ENCODE peak calls at places on chromosomes 12 and 14, in six cellular contexts. One of them, this sample, is unnamed.

GRCh38 chr12:57118711-57119271 is 7.6 kb upstream of the STAT6 start:
- DNase-seq in K562: no peak
- DNase-seq in GM12878: no peak
- DNase-seq in H1: no peak
- DNase-seq in HepG2: no peak
- DNase-seq in SK-N-SH: no peak
- DNase-seq in this sample: peak

GRCh38 chr12:11758087-11758837 is 108.8 kb downstream of the ETV6 start:
- DNase-seq in K562: no peak
- DNase-seq in H1: no peak
- DNase-seq in HepG2: no peak
- DNase-seq in GM12878: no peak
- DNase-seq in SK-N-SH: no peak
- DNase-seq in this sample: no peak

GRCh38 chr12:8781326-8781725 is 41.1 kb upstream of the A2ML1 start:
- DNase-seq in HepG2: no peak
- DNase-seq in SK-N-SH: peak
- DNase-seq in H1: no peak
- DNase-seq in GM12878: no peak
- DNase-seq in K562: peak
- DNase-seq in this sample: no peak

GRCh38 chr12:19482551-19483109 is 43.3 kb downstream of the AEBP2 start:
- DNase-seq in GM12878: peak
- DNase-seq in H1: no peak
- DNase-seq in K562: peak
- DNase-seq in HepG2: no peak
- DNase-seq in SK-N-SH: peak
- DNase-seq in this sample: no peak

GRCh38 chr14:59852350-59852749 is 18.2 kb downstream of the RTN1 start:
- DNase-seq in H1: no peak
- DNase-seq in K562: no peak
- DNase-seq in HepG2: no peak
- DNase-seq in GM12878: no peak
- DNase-seq in SK-N-SH: no peak
- DNase-seq in this sample: no peak

GRCh38 chr14:62206456-62206855 is 444.2 kb downstream of the SNAPC1 start:
- DNase-seq in GM12878: no peak
- DNase-seq in SK-N-SH: no peak
- DNase-seq in H1: no peak
- DNase-seq in K562: no peak
- DNase-seq in HepG2: no peak
- DNase-seq in this sample: no peak

GRCh38 chr14:104423224-104423681 is 156.3 kb upstream of the C14orf180 start:
- DNase-seq in HepG2: no peak
- DNase-seq in GM12878: no peak
- DNase-seq in SK-N-SH: peak
- DNase-seq in H1: no peak
- DNase-seq in K562: no peak
- DNase-seq in this sample: no peak

GRCh38 chr14:69673578-69674305 is 62.3 kb downstream of the SUSD6 start:
- DNase-seq in GM12878: no peak
- DNase-seq in SK-N-SH: no peak
- DNase-seq in K562: no peak
- DNase-seq in H1: no peak
- DNase-seq in HepG2: no peak
- DNase-seq in this sample: no peak

GRCh38 chr14:69685217-69685616 is 73.8 kb downstream of the SUSD6 start:
- DNase-seq in HepG2: no peak
- DNase-seq in H1: no peak
- DNase-seq in SK-N-SH: no peak
- DNase-seq in GM12878: no peak
- DNase-seq in K562: peak
- DNase-seq in this sample: no peak

GRCh38 chr12:27970391-27970980 is 2.0 kb downstream of the PTHLH start:
- DNase-seq in H1: no peak
- DNase-seq in SK-N-SH: peak
- DNase-seq in K562: no peak
- DNase-seq in GM12878: no peak
- DNase-seq in HepG2: no peak
- DNase-seq in this sample: no peak

GRCh38 chr12:119556830-119557229 is 36.7 kb upstream of the TMEM233 start:
- DNase-seq in SK-N-SH: no peak
- DNase-seq in GM12878: no peak
- DNase-seq in H1: no peak
- DNase-seq in HepG2: no peak
- DNase-seq in K562: no peak
- DNase-seq in this sample: no peak

GRCh38 chr12:92676710-92677109 is 26.1 kb upstream of the PLEKHG7 start:
- DNase-seq in GM12878: no peak
- DNase-seq in HepG2: no peak
- DNase-seq in H1: no peak
- DNase-seq in SK-N-SH: no peak
- DNase-seq in K562: no peak
- DNase-seq in this sample: no peak

GRCh38 chr14:63853831-63854293 is 1.1 kb downstream of the SYNE2 start:
- DNase-seq in H1: no peak
- DNase-seq in GM12878: no peak
- DNase-seq in HepG2: peak
- DNase-seq in K562: no peak
- DNase-seq in SK-N-SH: peak
- DNase-seq in this sample: no peak

GRCh38 chr12:6520186-6520585 is 14.1 kb upstream of the GAPDH start:
- DNase-seq in GM12878: no peak
- DNase-seq in SK-N-SH: no peak
- DNase-seq in HepG2: no peak
- DNase-seq in K562: no peak
- DNase-seq in H1: no peak
- DNase-seq in this sample: no peak

GRCh38 chr12:8905546-8905945 is 8.8 kb upstream of the PHC1 start:
- DNase-seq in SK-N-SH: no peak
- DNase-seq in GM12878: no peak
- DNase-seq in HepG2: no peak
- DNase-seq in H1: no peak
- DNase-seq in K562: no peak
- DNase-seq in this sample: no peak

GRCh38 chr12:6630696-6631095 is 5.1 kb downstream of the LPAR5 start:
- DNase-seq in SK-N-SH: peak
- DNase-seq in K562: no peak
- DNase-seq in HepG2: no peak
- DNase-seq in H1: no peak
- DNase-seq in GM12878: no peak
- DNase-seq in this sample: no peak

GRCh38 chr12:75444444-75445136 is 36.0 kb upstream of the GLIPR1 start:
- DNase-seq in H1: no peak
- DNase-seq in SK-N-SH: no peak
- DNase-seq in GM12878: no peak
- DNase-seq in HepG2: peak
- DNase-seq in K562: no peak
- DNase-seq in this sample: no peak

GRCh38 chr14:80567905-80568512 is 356.7 kb upstream of the DIO2 start:
- DNase-seq in H1: no peak
- DNase-seq in SK-N-SH: no peak
- DNase-seq in HepG2: no peak
- DNase-seq in GM12878: no peak
- DNase-seq in K562: no peak
- DNase-seq in this sample: no peak

GRCh38 chr12:24768415-24768814 is 180.5 kb downstream of the BCAT1 start:
- DNase-seq in K562: no peak
- DNase-seq in SK-N-SH: no peak
- DNase-seq in HepG2: no peak
- DNase-seq in GM12878: no peak
- DNase-seq in H1: no peak
- DNase-seq in this sample: no peak

GRCh38 chr14:105220699-105221597 is 27.4 kb upstream of the BTBD6 start:
- DNase-seq in K562: no peak
- DNase-seq in GM12878: no peak
- DNase-seq in HepG2: no peak
- DNase-seq in H1: no peak
- DNase-seq in SK-N-SH: peak
- DNase-seq in this sample: no peak

GRCh38 chr14:35122696-35123387 is 490 bp downstream of the PRORP start:
- DNase-seq in H1: no peak
- DNase-seq in HepG2: peak
- DNase-seq in K562: peak
- DNase-seq in SK-N-SH: peak
- DNase-seq in GM12878: no peak
- DNase-seq in this sample: peak

GRCh38 chr12:75908961-75909699 is 122.4 kb downstream of the PHLDA1 start:
- DNase-seq in SK-N-SH: peak
- DNase-seq in HepG2: peak
- DNase-seq in GM12878: no peak
- DNase-seq in K562: no peak
- DNase-seq in H1: no peak
- DNase-seq in this sample: no peak

GRCh38 chr14:71322660-71323250 is 415.5 kb downstream of the PCNX1 start:
- DNase-seq in SK-N-SH: peak
- DNase-seq in K562: peak
- DNase-seq in GM12878: peak
- DNase-seq in HepG2: no peak
- DNase-seq in H1: no peak
- DNase-seq in this sample: peak

GRCh38 chr14:73696466-73697390 is 17.5 kb downstream of the PNMA1 start:
- DNase-seq in GM12878: peak
- DNase-seq in HepG2: peak
- DNase-seq in H1: no peak
- DNase-seq in K562: peak
- DNase-seq in SK-N-SH: no peak
- DNase-seq in this sample: no peak

GRCh38 chr14:85529803-85530574 is at the start of gene FLRT2:
- DNase-seq in K562: no peak
- DNase-seq in GM12878: no peak
- DNase-seq in SK-N-SH: no peak
- DNase-seq in HepG2: no peak
- DNase-seq in H1: no peak
- DNase-seq in this sample: no peak
- TF ChIP-seq POLR2AphosphoS5 in K562: no peak
- TF ChIP-seq POLR2AphosphoS5 in GM12878: no peak
- TF ChIP-seq POLR2AphosphoS5 in SK-N-SH: no peak
- TF ChIP-seq POLR2AphosphoS5 in HepG2: no peak
- TF ChIP-seq POLR2AphosphoS5 in H1: no peak
- TF ChIP-seq POLR2AphosphoS5 in this sample: no peak

DNA sequence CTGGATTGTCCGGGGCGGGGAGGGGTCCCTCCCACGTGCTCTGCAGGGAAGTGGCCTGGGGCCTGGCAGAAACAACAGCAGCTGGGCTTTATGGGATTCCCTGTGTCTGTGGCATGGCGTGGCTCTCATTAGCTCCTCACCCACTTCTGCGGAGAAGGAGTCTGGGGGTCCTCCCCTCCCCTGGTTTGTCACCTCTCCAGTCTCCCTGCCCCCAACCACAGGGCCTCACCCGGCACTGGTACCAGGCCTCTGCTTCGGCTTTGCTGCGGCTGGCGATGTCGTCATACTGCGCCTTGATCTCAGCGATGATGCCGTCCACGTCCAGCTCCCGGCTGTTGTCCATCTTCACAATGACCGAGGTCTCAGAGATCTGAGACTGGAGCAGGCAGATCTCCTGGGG is 6.4 kb downstream of the KRT82 start:
- DNase-seq in GM12878: no peak
- DNase-seq in SK-N-SH: no peak
- DNase-seq in K562: no peak
- DNase-seq in H1: no peak
- DNase-seq in HepG2: no peak
- DNase-seq in this sample: no peak
- TF ChIP-seq GABPA in GM12878: no peak
- TF ChIP-seq GABPA in SK-N-SH: no peak
- TF ChIP-seq GABPA in K562: no peak
- TF ChIP-seq GABPA in H1: no peak
- TF ChIP-seq GABPA in HepG2: no peak
- TF ChIP-seq GABPA in this sample: no peak

DNA sequence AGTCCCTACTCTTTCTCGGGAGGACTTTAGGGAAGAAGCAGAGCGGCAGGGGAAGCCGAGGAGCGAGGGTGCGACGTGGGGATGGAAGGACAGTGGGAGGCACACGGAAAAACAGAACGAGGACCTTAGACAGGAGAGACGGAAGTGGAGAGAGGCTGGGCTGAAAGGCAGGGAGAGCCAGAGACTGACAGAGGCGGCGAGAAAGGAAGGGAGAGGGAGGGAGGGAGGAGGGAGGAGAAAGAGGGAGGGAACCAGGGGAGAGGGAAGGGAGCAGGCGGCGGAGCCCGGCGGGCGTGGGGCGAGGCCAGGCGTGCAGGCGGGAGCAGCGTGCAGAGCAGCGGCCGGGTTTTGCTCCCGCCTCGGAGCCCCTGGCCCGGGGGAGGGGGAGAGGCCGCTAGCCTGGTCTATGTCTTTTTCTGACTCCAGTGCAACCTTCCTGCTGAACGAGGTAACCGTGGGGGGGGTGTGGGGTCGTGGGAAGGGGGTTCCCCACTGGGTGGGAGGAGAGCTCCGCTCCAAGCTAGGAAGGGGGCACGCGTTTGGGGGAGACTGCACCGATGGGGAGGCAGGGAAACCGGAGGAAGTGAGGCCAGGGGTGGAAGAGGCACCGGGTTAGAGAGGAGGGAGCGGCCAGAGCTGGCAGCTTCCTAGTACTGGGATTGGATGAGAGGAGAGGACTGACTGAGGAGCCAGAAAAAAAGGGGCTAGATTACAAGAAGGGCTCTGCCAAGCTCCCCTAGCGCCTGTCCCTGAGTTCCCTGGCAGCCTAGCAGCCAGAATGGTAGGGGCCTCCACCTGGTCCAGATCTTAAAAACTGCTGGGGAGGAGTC is 2.8 kb upstream of the CACNB3 start:
- DNase-seq in HepG2: peak
- DNase-seq in GM12878: no peak
- DNase-seq in SK-N-SH: peak
- DNase-seq in H1: no peak
- DNase-seq in K562: peak
- DNase-seq in this sample: peak
- TF ChIP-seq POLR2AphosphoS5 in HepG2: peak
- TF ChIP-seq POLR2AphosphoS5 in GM12878: no peak
- TF ChIP-seq POLR2AphosphoS5 in SK-N-SH: peak
- TF ChIP-seq POLR2AphosphoS5 in H1: no peak
- TF ChIP-seq POLR2AphosphoS5 in K562: peak
- TF ChIP-seq POLR2AphosphoS5 in this sample: peak

GRCh38 chr12:83197483-83197914 is 510.8 kb downstream of the TMTC2 start:
- DNase-seq in H1: no peak
- DNase-seq in K562: peak
- DNase-seq in SK-N-SH: no peak
- DNase-seq in GM12878: no peak
- DNase-seq in HepG2: no peak
- DNase-seq in this sample: no peak

GRCh38 chr12:83196694-83197350 is 510.1 kb downstream of the TMTC2 start:
- DNase-seq in SK-N-SH: no peak
- DNase-seq in H1: no peak
- DNase-seq in K562: peak
- DNase-seq in GM12878: no peak
- DNase-seq in HepG2: no peak
- DNase-seq in this sample: no peak

GRCh38 chr12:83198291-83198690 is 511.6 kb downstream of the TMTC2 start:
- DNase-seq in SK-N-SH: no peak
- DNase-seq in K562: no peak
- DNase-seq in GM12878: no peak
- DNase-seq in HepG2: no peak
- DNase-seq in H1: no peak
- DNase-seq in this sample: no peak

DNA sequence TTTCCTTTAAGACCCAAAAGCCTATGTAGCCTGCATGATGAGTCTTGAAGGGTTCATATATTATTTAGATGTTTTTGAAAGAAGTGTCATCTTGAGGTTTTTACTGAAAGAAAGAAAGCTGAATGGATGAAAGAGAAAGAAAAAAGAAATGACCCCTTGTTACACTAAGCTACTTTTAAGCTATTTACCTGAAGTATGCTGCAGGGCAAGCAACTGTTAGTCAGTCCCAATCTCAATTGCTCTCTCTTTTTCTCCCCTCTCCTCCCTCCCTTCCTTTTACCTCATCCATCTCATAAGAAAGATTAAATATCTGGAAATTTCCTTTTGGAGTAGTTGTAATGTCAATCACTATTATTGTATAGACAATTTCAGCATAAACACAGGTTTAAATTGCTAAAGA is 512.4 kb downstream of the TMTC2 start:
- DNase-seq in K562: no peak
- DNase-seq in SK-N-SH: no peak
- DNase-seq in H1: no peak
- DNase-seq in HepG2: no peak
- DNase-seq in GM12878: no peak
- DNase-seq in this sample: no peak
- TF ChIP-seq GABPA in K562: no peak
- TF ChIP-seq GABPA in SK-N-SH: no peak
- TF ChIP-seq GABPA in H1: no peak
- TF ChIP-seq GABPA in HepG2: no peak
- TF ChIP-seq GABPA in GM12878: no peak
- TF ChIP-seq GABPA in this sample: no peak